ENCODE peak calls at places on chromosomes 11 and 22, in nine cellular contexts. U is pancreas, V is tibial artery, M is suprapubic skin, P is body of pancreas, Z is neural progenitor cell, T is Peyer's patch, O is testis, S is A549. L is an unnamed sample. For H3K9me3 and H3K4me1, the result is how much of the 10 kb centered on the place peaks cover.

GRCh38 chr11:66727282-66727882 is 1.6 kb downstream of the SPTBN2 start:
- DNase-seq in Z (peak), M (no peak), V (no peak), P (peak), U (no peak), S (peak), T (peak), O (peak), L (no peak)

GRCh38 chr11:67015048-67015447 is 7.9 kb upstream of the SYT12 start:
- DNase-seq in Z (no peak), T (no peak), O (no peak), M (no peak), U (no peak), S (no peak), P (no peak), V (no peak), L (no peak)

GRCh38 chr22:23137905-23138520 is 3.8 kb downstream of the RSPH14 start:
- DNase-seq in T (no peak), P (no peak), U (no peak), Z (no peak), S (no peak), M (no peak), V (no peak), O (no peak), L (no peak)

GRCh38 chr22:45582236-45582954 is 79.7 kb downstream of the FBLN1 start:
- DNase-seq in V (no peak), Z (no peak), M (no peak), P (no peak), O (no peak), T (peak), S (no peak), U (no peak), L (no peak)

GRCh38 chr11:127567237-127567932 is 566.8 kb upstream of the KIRREL3 start:
- DNase-seq in M (no peak), U (no peak), Z (peak), T (no peak), V (no peak), S (no peak), P (no peak), O (no peak), L (no peak)

GRCh38 chr11:114185436-114185835 is 110.8 kb upstream of the NNMT start:
- DNase-seq in P (no peak), O (no peak), U (no peak), S (no peak), Z (no peak), T (no peak), M (no peak), V (no peak), L (no peak)

GRCh38 chr11:22337571-22338464 is at the start of gene SLC17A6:
- DNase-seq in T (no peak), M (no peak), O (peak), Z (peak), V (no peak), P (peak), U (no peak), S (no peak), L (no peak)

GRCh38 chr11:41878158-41878557 is 418.7 kb upstream of the LRRC4C start:
- DNase-seq in V (no peak), O (no peak), U (no peak), T (no peak), M (no peak), Z (no peak), S (no peak), P (no peak), L (no peak)

GRCh38 chr11:57974830-57975229 is 48.9 kb upstream of the OR9Q1 start:
- DNase-seq in O (no peak), V (no peak), S (no peak), P (no peak), T (no peak), M (no peak), U (no peak), Z (no peak), L (peak)

GRCh38 chr11:44623716-44624491 is 58.4 kb downstream of the CD82 start:
- DNase-seq in P (peak), Z (no peak), T (peak), O (peak), S (no peak), V (peak), M (peak), U (peak), L (peak)

GRCh38 chr22:10727393-10727792 is 4800.6 kb upstream of the OR11H1 start:
- DNase-seq in V (no peak), M (no peak), U (no peak), P (no peak), Z (no peak), S (no peak), O (no peak), T (no peak), L (no peak)
- H3K9me3 ChIP-seq in V (under half), M (half or more), U (under half), P (under half), Z (under half), S (under half), O (under half), T (under half), L (under half)

DNA sequence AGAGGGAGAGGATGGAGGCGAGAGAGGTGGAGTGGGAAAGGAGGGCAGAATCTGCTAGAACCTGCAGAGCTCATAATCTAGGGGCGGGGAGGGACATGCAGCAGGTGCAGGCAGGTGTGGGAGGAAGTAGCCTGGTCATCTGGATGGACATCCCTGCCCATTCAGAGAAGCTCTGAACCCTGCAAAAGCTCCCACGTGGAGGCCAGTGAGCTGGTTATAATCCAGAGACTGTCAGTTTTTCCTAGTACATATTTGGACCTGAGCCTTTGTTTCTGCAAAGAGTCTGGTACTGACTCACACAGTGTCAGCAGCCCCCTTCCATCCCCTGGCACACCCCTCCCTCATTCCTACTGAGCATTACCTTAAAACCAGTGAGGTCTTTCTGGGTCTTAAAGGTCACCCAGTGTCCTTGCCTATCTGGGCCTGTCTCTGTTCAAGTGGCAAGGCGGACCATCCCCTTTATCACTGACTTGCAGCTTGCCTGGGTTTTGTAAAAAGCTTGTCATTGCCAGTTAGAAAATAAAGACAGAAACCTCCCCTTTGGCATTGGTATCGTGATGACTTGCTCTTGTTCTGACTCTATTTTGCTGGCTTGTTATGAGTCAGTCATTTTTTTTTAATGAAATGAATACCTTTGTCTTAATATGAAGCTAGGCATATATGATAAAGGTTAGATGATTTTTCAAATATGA is 26.1 kb downstream of the PTPRJ start:
- DNase-seq in P (no peak), S (no peak), Z (no peak), M (no peak), U (no peak), V (peak), O (no peak), T (no peak), L (no peak)
- H3K4me3 ChIP-seq in P (no peak), S (no peak), Z (no peak), M (no peak), U (no peak), V (no peak), O (no peak), T (no peak), L (no peak)

GRCh38 chr11:33690290-33691050 is 10.2 kb downstream of the C11orf91 start:
- DNase-seq in S (peak), T (no peak), U (peak), P (peak), V (peak), O (peak), M (peak), Z (no peak), L (no peak)

GRCh38 chr11:33687733-33688479 is 12.7 kb downstream of the C11orf91 start:
- DNase-seq in M (no peak), Z (peak), V (no peak), U (no peak), O (peak), T (no peak), S (peak), P (peak), L (no peak)

GRCh38 chr11:33689506-33689905 is 11.1 kb downstream of the C11orf91 start:
- DNase-seq in Z (no peak), T (no peak), O (no peak), M (no peak), U (no peak), S (no peak), V (no peak), P (no peak), L (no peak)

GRCh38 chr11:33691051-33691864 is 9.4 kb downstream of the C11orf91 start:
- DNase-seq in T (no peak), U (peak), P (no peak), O (no peak), Z (no peak), S (peak), M (no peak), V (no peak), L (no peak)

DNA sequence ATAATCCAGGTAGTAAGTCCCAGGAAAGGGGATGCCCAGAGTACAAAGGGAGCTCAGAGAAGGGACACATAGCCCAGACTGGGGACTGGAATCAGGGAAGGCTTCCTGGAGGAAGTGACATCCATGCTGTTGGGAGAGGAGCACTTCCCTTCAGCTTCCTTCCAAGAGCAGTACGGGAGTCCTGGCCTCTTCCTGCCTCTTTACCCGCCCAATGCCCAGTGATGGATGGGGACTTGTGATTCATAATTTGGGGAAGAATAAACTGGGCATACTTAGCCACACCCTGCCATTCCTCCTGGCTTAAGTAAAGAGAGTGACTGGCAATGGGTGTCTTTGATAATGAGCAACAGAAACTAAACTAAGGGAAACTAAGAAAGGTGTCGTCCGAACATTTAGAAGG is 11.5 kb downstream of the C11orf91 start:
- DNase-seq in Z (no peak), V (no peak), M (no peak), S (no peak), O (no peak), U (no peak), P (no peak), T (no peak), L (no peak)
- H3K4me1 ChIP-seq in Z (under half), V (under half), M (under half), S (half or more), O (under half), U (half or more), P (under half), T (under half), L (under half)

DNA sequence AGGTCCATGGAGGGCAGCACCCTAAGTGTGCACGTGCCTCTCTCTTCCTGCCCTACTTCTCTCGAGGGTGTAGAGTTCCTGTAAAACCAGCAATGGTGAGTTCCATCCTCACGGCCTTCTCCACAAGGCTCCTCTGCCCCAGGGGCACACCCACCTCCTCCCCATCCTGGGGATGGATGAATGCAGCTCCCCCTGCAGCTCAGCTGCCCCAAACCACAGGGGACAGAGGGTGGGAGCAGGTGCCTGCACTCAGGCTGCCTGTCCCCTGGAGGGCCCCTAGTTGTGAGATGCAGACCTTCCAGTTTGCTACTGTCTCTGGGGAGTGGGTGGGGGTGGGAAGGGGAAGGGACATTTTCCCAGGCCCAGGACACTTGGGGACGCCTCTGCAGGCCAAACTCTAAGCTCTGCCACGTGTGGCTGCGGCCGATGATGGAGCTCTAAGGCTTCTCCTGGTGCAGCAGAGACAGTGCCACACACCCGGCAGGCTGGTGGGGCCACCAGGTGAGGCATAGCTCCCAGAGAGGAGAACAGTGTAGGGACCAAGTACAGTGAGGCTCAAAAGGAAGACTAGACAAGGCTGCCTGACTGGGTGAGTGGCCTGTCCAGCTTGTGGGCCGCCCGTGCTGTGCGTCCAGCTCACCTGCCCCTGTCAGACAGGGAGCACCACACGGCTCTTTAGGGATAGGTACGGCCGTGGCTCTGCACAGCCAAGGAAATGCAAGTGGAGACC is 540.9 kb downstream of the TBC1D22A start:
- DNase-seq in P (no peak), U (no peak), V (no peak), T (peak), O (no peak), S (no peak), Z (no peak), M (peak), L (peak)
- H3K9me3 ChIP-seq in P (under half), U (under half), V (under half), T (under half), O (under half), S (under half), Z (under half), M (under half), L (under half)

GRCh38 chr11:125262194-125262824 is 97.8 kb downstream of the PKNOX2 start:
- DNase-seq in P (no peak), O (peak), T (no peak), Z (peak), V (no peak), S (no peak), M (no peak), U (no peak), L (no peak)
- H3K4me3 ChIP-seq in P (no peak), O (no peak), T (no peak), Z (peak), V (no peak), S (no peak), M (no peak), U (no peak), L (no peak)

GRCh38 chr11:1523779-1524178 is 37.2 kb upstream of the MOB2 start:
- DNase-seq in P (no peak), V (no peak), M (no peak), Z (no peak), U (no peak), T (no peak), S (no peak), O (no peak), L (no peak)
- H3K4me1 ChIP-seq in P (under half), V (under half), M (half or more), Z (under half), U (under half), T (under half), S (under half), O (under half), L (half or more)

GRCh38 chr11:3367221-3367620 is 11.7 kb downstream of the ZNF195 start:
- DNase-seq in S (no peak), O (no peak), M (no peak), P (no peak), V (no peak), U (no peak), T (no peak), Z (no peak), L (no peak)
- H3K9me3 ChIP-seq in S (half or more), O (under half), M (under half), P (under half), V (under half), U (under half), T (under half), Z (half or more), L (under half)

L was measured in esophagus muscularis mucosa.